ENCODE peak calls at places on chromosomes 6 and 20, in eight cellular contexts. P is HEK293T, V is HuH-7, J is ureter, I is suprapubic skin, N is HTR-8/SVneo, R is lower leg skin, Q is left lung. U is an unnamed sample.

GRCh38 chr20:1830240-1830639 is 65.0 kb upstream of the SIRPA start:
- DNase-seq in P (no peak), V (no peak), J (no peak), I (no peak), N (peak; percentile 91), R (no peak), Q (peak; percentile 54), U (no peak)

GRCh38 chr6:5172057-5172683 is 87.0 kb downstream of the PPP1R3G start:
- DNase-seq in P (no peak), V (no peak), J (no peak), I (no peak), N (no peak), R (no peak), Q (no peak), U (no peak)

GRCh38 chr6:6751615-6752014 is 163.1 kb downstream of the LY86 start:
- DNase-seq in P (no peak), V (no peak), J (peak; percentile 60), I (no peak), N (no peak), R (peak; percentile 90), Q (peak; percentile 79), U (no peak)

GRCh38 chr6:37602801-37603200 is 94.9 kb downstream of the MDGA1 start:
- DNase-seq in P (no peak), V (no peak), J (no peak), I (no peak), N (no peak), R (no peak), Q (no peak), U (no peak)

GRCh38 chr20:63126876-63127699 is 88.8 kb downstream of the YTHDF1 start:
- DNase-seq in P (no peak), V (no peak), J (peak; percentile 19), I (peak; percentile 65), N (no peak), R (no peak), Q (peak; percentile 27), U (no peak)

GRCh38 chr20:52889225-52889624 is 82.9 kb upstream of the TSHZ2 start:
- DNase-seq in P (no peak), V (no peak), J (no peak), I (no peak), N (no peak), R (no peak), Q (no peak), U (no peak)

GRCh38 chr6:36099872-36100483 is 30.3 kb upstream of the MAPK13 start:
- DNase-seq in P (no peak), V (no peak), J (no peak), I (no peak), N (no peak), R (no peak), Q (no peak), U (no peak)

GRCh38 chr6:111774346-111774703 is 98.9 kb downstream of the FYN start:
- DNase-seq in P (no peak), V (no peak), J (no peak), I (no peak), N (no peak), R (no peak), Q (no peak), U (no peak)

GRCh38 chr20:25076731-25077609 is 5.0 kb downstream of the VSX1 start:
- DNase-seq in P (peak; percentile 34), V (peak; percentile 82), J (no peak), I (no peak), N (no peak), R (peak; percentile 74), Q (no peak), U (peak; percentile 82)

GRCh38 chr6:107740496-107741190 is 83.5 kb downstream of the SCML4 start:
- DNase-seq in P (no peak), V (no peak), J (no peak), I (no peak), N (no peak), R (peak; percentile 45), Q (no peak), U (no peak)

U was measured in HepG2.